ENCODE peak calls at places on chromosomes 6 and 20, in five cellular contexts. C, T, Y, O and G are unnamed samples.

GRCh38 chr20:45646898-45647297 is 15.8 kb upstream of the WFDC9 start:
- DNase-seq in O (no peak), C (no peak), T (no peak), Y (no peak), G (no peak)

GRCh38 chr6:14254505-14254904 is 136.9 kb downstream of the CD83 start:
- DNase-seq in Y (no peak), C (no peak), T (peak; percentile 25), O (no peak), G (no peak)

GRCh38 chr20:38672504-38672903 is 51.8 kb upstream of the SLC32A1 start:
- DNase-seq in T (no peak), O (no peak), Y (no peak), C (no peak), G (no peak)

GRCh38 chr6:20647585-20647984 is 113.3 kb downstream of the CDKAL1 start:
- DNase-seq in O (no peak), Y (no peak), T (no peak), C (no peak), G (no peak)

GRCh38 chr6:129577691-129578090 is 132.3 kb downstream of the ARHGAP18 start:
- DNase-seq in Y (no peak), T (no peak), C (no peak), O (no peak), G (no peak)

GRCh38 chr6:161894436-161894835 is 620.6 kb upstream of the AGPAT4 start:
- DNase-seq in O (no peak), C (no peak), T (no peak), Y (no peak), G (no peak)

GRCh38 chr6:23418095-23418494 is 707.9 kb upstream of the NRSN1 start:
- DNase-seq in O (no peak), Y (no peak), C (no peak), T (no peak), G (no peak)

GRCh38 chr6:6534399-6534798 is 54.1 kb upstream of the LY86 start:
- DNase-seq in T (no peak), Y (no peak), C (no peak), O (no peak), G (no peak)

GRCh38 chr6:13813621-13814175 is 659 bp downstream of the MCUR1 start:
- DNase-seq in T (no peak), Y (peak; percentile 81), O (no peak), C (no peak), G (no peak)

GRCh38 chr6:137269347-137269746 is 50.2 kb upstream of the IFNGR1 start:
- DNase-seq in C (no peak), T (no peak), O (no peak), Y (no peak), G (no peak)

GRCh38 chr20:37360515-37361115 is 14.7 kb downstream of the SRC start:
- DNase-seq in T (no peak), Y (no peak), C (no peak), O (no peak), G (no peak)

GRCh38 chr6:130229645-130230044 is 6.9 kb upstream of the SAMD3 start:
- DNase-seq in T (no peak), C (no peak), Y (no peak), O (no peak), G (no peak)

GRCh38 chr20:52305029-52305645 is 113.6 kb upstream of the ZFP64 start:
- DNase-seq in T (no peak), O (no peak), Y (no peak), C (no peak), G (no peak)

GRCh38 chr6:158150701-158151100 is 17.4 kb downstream of the SERAC1 start:
- DNase-seq in O (no peak), T (no peak), C (no peak), Y (no peak), G (no peak)

GRCh38 chr20:63235399-63235983 is at the start of gene BIRC7:
- DNase-seq in Y (no peak), C (no peak), O (no peak), T (no peak), G (no peak)

GRCh38 chr6:31094389-31094881 is 17.9 kb downstream of the C6orf15 start:
- DNase-seq in O (peak; percentile 64), T (no peak), Y (no peak), C (no peak), G (no peak)

GRCh38 chr6:16239090-16239797 is 857 bp downstream of the GMPR start:
- DNase-seq in C (no peak), Y (peak; percentile 54), O (no peak), T (no peak), G (no peak)

GRCh38 chr20:11880694-11881093 is 37.0 kb upstream of the BTBD3 start:
- DNase-seq in O (no peak), Y (no peak), T (no peak), C (no peak), G (no peak)

GRCh38 chr6:167708501-167709094 is 118.1 kb upstream of the AFDN start:
- DNase-seq in O (no peak), C (no peak), T (no peak), Y (no peak), G (no peak)

GRCh38 chr6:54315692-54316091 is 7.5 kb downstream of the TINAG start:
- DNase-seq in T (no peak), C (no peak), Y (no peak), O (no peak), G (no peak)

GRCh38 chr6:157096522-157096921 is 226.8 kb downstream of the TMEM242 start:
- DNase-seq in O (no peak), Y (no peak), T (no peak), C (peak; percentile 25), G (no peak)

GRCh38 chr6:64520050-64520449 is 884.4 kb downstream of the PHF3 start:
- DNase-seq in O (no peak), T (no peak), C (no peak), Y (no peak), G (no peak)

GRCh38 chr6:53765270-53765669 is 29.5 kb upstream of the LRRC1 start:
- DNase-seq in T (no peak), C (no peak), O (no peak), Y (no peak), G (no peak)

GRCh38 chr20:40542065-40542464 is 147.0 kb downstream of the MAFB start:
- DNase-seq in T (no peak), O (no peak), Y (no peak), C (no peak), G (no peak)

GRCh38 chr6:78492351-78493010 is 374.9 kb upstream of the IRAK1BP1 start:
- DNase-seq in C (no peak), Y (no peak), T (no peak), O (no peak), G (no peak)

GRCh38 chr6:139784222-139784769 is 409.8 kb upstream of the CITED2 start:
- DNase-seq in C (no peak), T (no peak), O (no peak), Y (no peak), G (no peak)

GRCh38 chr6:14436593-14436992 is 319.0 kb downstream of the CD83 start:
- DNase-seq in O (no peak), C (no peak), T (no peak), Y (peak; percentile 18), G (no peak)

GRCh38 chr6:158040804-158041347 is 59.2 kb downstream of the SYNJ2 start:
- DNase-seq in Y (no peak), T (no peak), O (no peak), C (no peak), G (no peak)

GRCh38 chr6:129645371-129646139 is 64.4 kb downstream of the ARHGAP18 start:
- DNase-seq in O (no peak), C (no peak), Y (no peak), T (no peak), G (no peak)

GRCh38 chr20:45100563-45101245 is at the start of gene KCNS1:
- DNase-seq in O (no peak), Y (peak; percentile 43), C (no peak), T (no peak), G (no peak)

GRCh38 chr6:109527989-109528388 is 45.0 kb upstream of the ZBTB24 start:
- DNase-seq in O (no peak), T (no peak), Y (peak; percentile 34), C (no peak), G (no peak)

GRCh38 chr6:161417712-161418457 is 144.0 kb upstream of the AGPAT4 start:
- DNase-seq in C (no peak), T (no peak), Y (no peak), O (no peak), G (no peak)

GRCh38 chr6:132011582-132011981 is 60.4 kb upstream of the CCN2 start:
- DNase-seq in Y (peak; percentile 13), O (no peak), C (no peak), T (no peak), G (no peak)

GRCh38 chr6:110355727-110356126 is 2.4 kb downstream of the METTL24 start:
- DNase-seq in Y (no peak), T (no peak), O (no peak), C (no peak), G (no peak)

GRCh38 chr6:155100087-155100486 is 105.0 kb downstream of the TIAM2 start:
- DNase-seq in T (no peak), O (no peak), C (no peak), Y (no peak), G (no peak)